ENCODE peak calls at places on chromosomes 2 and 18, in five cellular contexts. W is Calu3, Z is HFFc6, K is uterus, Y is SIG-M5. H is an unnamed sample.

GRCh38 chr2:27085670-27086089 is 892 bp upstream of the KHK start:
- DNase-seq in W (peak; percentile 61), Z (peak; percentile 46), K (peak; percentile 80), Y (no peak), H (no peak)

GRCh38 chr2:235495373-235496238 is 1.8 kb downstream of the AGAP1 start:
- DNase-seq in W (no peak), Z (no peak), K (no peak), Y (no peak), H (no peak)

GRCh38 chr2:152920846-152921245 is 202.4 kb downstream of the ARL6IP6 start:
- DNase-seq in W (no peak), Z (no peak), K (no peak), Y (no peak), H (no peak)

GRCh38 chr2:119702918-119703401 is 24.0 kb downstream of the TMEM177 start:
- DNase-seq in W (peak; percentile 83), Z (peak; percentile 43), K (peak; percentile 58), Y (no peak), H (peak; percentile 58)

GRCh38 chr2:230956827-230957755 is 32.0 kb upstream of the GPR55 start:
- DNase-seq in W (peak; percentile 27), Z (peak; percentile 13), K (peak; percentile 53), Y (no peak), H (no peak)

GRCh38 chr2:238285653-238286082 is 2.7 kb downstream of the PER2 start:
- DNase-seq in W (peak; percentile 91), Z (peak; percentile 98), K (peak; percentile 86), Y (no peak), H (no peak)

GRCh38 chr2:149903626-149904025 is 316.1 kb upstream of the MMADHC start:
- DNase-seq in W (no peak), Z (no peak), K (no peak), Y (no peak), H (no peak)

GRCh38 chr2:173355132-173355865 is 627 bp downstream of the CDCA7 start:
- DNase-seq in W (peak; percentile 56), Z (peak; percentile 15), K (peak; percentile 23), Y (no peak), H (no peak)

GRCh38 chr2:239601201-239601851 is 200.5 kb upstream of the HDAC4 start:
- DNase-seq in W (no peak), Z (no peak), K (peak; percentile 8), Y (no peak), H (peak; percentile 84)

GRCh38 chr2:12167525-12168317 is 421.3 kb downstream of the LPIN1 start:
- DNase-seq in W (no peak), Z (no peak), K (no peak), Y (no peak), H (no peak)

GRCh38 chr18:42654561-42654960 is 460.9 kb downstream of the RIT2 start:
- DNase-seq in W (no peak), Z (no peak), K (no peak), Y (no peak), H (no peak)

GRCh38 chr2:188678921-188679320 is 295.3 kb upstream of the COL3A1 start:
- DNase-seq in W (no peak), Z (no peak), K (no peak), Y (no peak), H (no peak)

GRCh38 chr2:237060518-237061312 is 25.0 kb upstream of the COPS8 start:
- DNase-seq in W (peak; percentile 66), Z (peak; percentile 53), K (peak; percentile 44), Y (no peak), H (no peak)

GRCh38 chr2:67660871-67661270 is 263.7 kb downstream of the ETAA1 start:
- DNase-seq in W (no peak), Z (no peak), K (no peak), Y (no peak), H (no peak)

GRCh38 chr2:98508690-98509054 is 64.0 kb downstream of the INPP4A start:
- DNase-seq in W (no peak), Z (no peak), K (peak; percentile 78), Y (peak; percentile 74), H (no peak)